ENCODE peak calls at places on chromosomes 4 and X, in seven cellular contexts. D is activated B cell treated with CpG ODN at 0.5 μM for 24 hours, S is fibroblast of mammary gland, B is AG10803, X is coronary artery, R is stomach, G is NB4. E is an unnamed sample.

GRCh38 chrX:1601768-1602085 is 10.3 kb downstream of the AKAP17A start:
- DNase-seq in G (no peak), X (no peak), S (no peak), D (no peak), R (no peak), B (no peak), E (no peak)

GRCh38 chr4:162586266-162586665 is 422.5 kb upstream of the FSTL5 start:
- DNase-seq in R (no peak), X (no peak), B (no peak), S (no peak), G (no peak), D (no peak), E (no peak)

GRCh38 chr4:149765630-149766029 is 50.0 kb downstream of the IQCM start:
- DNase-seq in X (no peak), G (peak), R (no peak), D (no peak), B (peak), S (peak), E (no peak)

GRCh38 chr4:14800977-14801376 is 201.3 kb upstream of the CPEB2 start:
- DNase-seq in G (no peak), R (no peak), B (no peak), S (no peak), D (no peak), X (no peak), E (no peak)

GRCh38 chr4:156377036-156377700 is 423.5 kb upstream of the CTSO start:
- DNase-seq in B (peak), G (no peak), S (peak), X (no peak), D (no peak), R (no peak), E (no peak)

GRCh38 chrX:108020631-108021030 is 24.2 kb upstream of the VSIG1 start:
- DNase-seq in D (no peak), R (no peak), S (peak), X (no peak), B (peak), G (peak), E (no peak)

GRCh38 chr4:80237992-80238391 is 28.5 kb upstream of the FGF5 start:
- DNase-seq in R (no peak), G (no peak), D (no peak), X (no peak), S (peak), B (peak), E (no peak)

GRCh38 chrX:23557070-23557469 is 110.2 kb upstream of the PRDX4 start:
- DNase-seq in R (no peak), S (no peak), G (peak), D (no peak), X (no peak), B (no peak), E (no peak)

GRCh38 chr4:83043801-83044407 is 8.9 kb downstream of the COPS4 start:
- DNase-seq in R (no peak), D (no peak), B (peak), X (no peak), G (no peak), S (peak), E (no peak)

GRCh38 chrX:150406559-150406958 is 43.4 kb downstream of the MAMLD1 start:
- DNase-seq in X (no peak), G (no peak), B (no peak), S (no peak), D (no peak), R (no peak), E (no peak)

GRCh38 chr4:121072080-121072835 is at the start of gene NDNF:
- DNase-seq in D (no peak), X (no peak), B (peak), R (no peak), G (no peak), S (peak), E (no peak)

GRCh38 chr4:55008166-55009056 is 117.0 kb downstream of the KDR start:
- DNase-seq in R (no peak), D (no peak), B (no peak), G (peak), S (peak), X (no peak), E (no peak)

GRCh38 chrX:103722505-103722904 is 11.8 kb downstream of the TMEM31 start:
- DNase-seq in R (no peak), B (peak), X (no peak), G (no peak), D (no peak), S (peak), E (no peak)

GRCh38 chrX:16125520-16126149 is 2.3 kb downstream of the GRPR start:
- DNase-seq in X (no peak), S (no peak), B (no peak), R (no peak), G (no peak), D (no peak), E (no peak)

GRCh38 chr4:128830906-128831525 is 21.5 kb downstream of the JADE1 start:
- DNase-seq in D (no peak), X (no peak), S (no peak), G (no peak), R (no peak), B (peak), E (no peak)

GRCh38 chr4:139764686-139765085 is 99.1 kb downstream of the MGST2 start:
- DNase-seq in G (no peak), R (no peak), B (no peak), S (no peak), X (no peak), D (no peak), E (no peak)

GRCh38 chr4:41215155-41215554 is 813 bp upstream of the APBB2 start:
- DNase-seq in G (peak), D (no peak), S (no peak), X (no peak), R (no peak), B (no peak), E (no peak)

GRCh38 chr4:12689457-12689856 is 794.7 kb downstream of the RAB28 start:
- DNase-seq in R (no peak), B (no peak), S (peak), G (no peak), D (no peak), X (no peak), E (no peak)

GRCh38 chrX:45818913-45819312 is 618.2 kb upstream of the DIPK2B start:
- DNase-seq in B (no peak), X (no peak), S (no peak), D (no peak), R (no peak), G (no peak), E (no peak)

DNA sequence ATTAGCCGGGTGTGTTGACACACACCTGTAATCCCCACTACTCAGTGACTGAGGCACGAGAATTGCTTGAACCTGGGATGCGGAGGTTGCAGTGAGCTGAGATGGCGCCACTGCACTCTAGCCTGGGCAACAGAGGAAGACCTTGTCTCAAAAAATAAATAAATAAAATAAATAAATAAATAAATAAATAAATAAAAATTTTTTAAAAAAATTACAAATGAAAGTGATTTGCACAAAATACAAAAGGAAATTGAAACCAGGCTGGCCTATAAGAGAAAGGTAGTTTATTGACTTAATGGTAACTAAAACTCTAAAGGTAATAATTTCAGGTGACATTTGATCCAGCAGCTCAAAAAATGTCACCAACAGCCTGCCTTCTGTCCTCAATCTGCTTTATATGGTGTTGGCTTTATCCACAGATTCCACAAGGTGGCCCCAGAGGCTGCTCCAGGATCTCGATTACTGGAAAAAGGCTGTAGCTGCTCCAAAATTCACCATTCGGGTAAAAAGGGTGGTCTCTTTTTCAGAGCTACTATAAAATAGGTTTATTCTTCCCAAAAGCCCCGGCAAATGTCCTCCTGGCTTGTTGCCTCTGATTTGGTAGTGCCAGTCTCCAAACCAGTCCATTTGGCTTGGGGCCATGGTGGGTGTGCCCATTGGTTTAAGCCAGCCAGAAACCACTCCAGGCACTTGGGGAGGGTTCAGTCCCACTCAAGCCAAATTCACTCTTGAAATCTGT is 61.4 kb upstream of the TRIM2 start:
- DNase-seq in X (peak), B (peak), G (peak), S (peak), R (peak), D (no peak), E (peak)
- TF ChIP-seq CTCF in X (peak), B (peak), G (peak), S (peak), R (peak), D (no peak), E (peak)

GRCh38 chr4:112910109-112910736 is 139.2 kb upstream of the ANK2 start:
- DNase-seq in S (peak), B (peak), X (no peak), D (no peak), R (no peak), G (no peak), E (no peak)
- TF ChIP-seq CTCF in S (peak), B (peak), X (no peak), D (no peak), R (no peak), G (no peak), E (no peak)

DNA sequence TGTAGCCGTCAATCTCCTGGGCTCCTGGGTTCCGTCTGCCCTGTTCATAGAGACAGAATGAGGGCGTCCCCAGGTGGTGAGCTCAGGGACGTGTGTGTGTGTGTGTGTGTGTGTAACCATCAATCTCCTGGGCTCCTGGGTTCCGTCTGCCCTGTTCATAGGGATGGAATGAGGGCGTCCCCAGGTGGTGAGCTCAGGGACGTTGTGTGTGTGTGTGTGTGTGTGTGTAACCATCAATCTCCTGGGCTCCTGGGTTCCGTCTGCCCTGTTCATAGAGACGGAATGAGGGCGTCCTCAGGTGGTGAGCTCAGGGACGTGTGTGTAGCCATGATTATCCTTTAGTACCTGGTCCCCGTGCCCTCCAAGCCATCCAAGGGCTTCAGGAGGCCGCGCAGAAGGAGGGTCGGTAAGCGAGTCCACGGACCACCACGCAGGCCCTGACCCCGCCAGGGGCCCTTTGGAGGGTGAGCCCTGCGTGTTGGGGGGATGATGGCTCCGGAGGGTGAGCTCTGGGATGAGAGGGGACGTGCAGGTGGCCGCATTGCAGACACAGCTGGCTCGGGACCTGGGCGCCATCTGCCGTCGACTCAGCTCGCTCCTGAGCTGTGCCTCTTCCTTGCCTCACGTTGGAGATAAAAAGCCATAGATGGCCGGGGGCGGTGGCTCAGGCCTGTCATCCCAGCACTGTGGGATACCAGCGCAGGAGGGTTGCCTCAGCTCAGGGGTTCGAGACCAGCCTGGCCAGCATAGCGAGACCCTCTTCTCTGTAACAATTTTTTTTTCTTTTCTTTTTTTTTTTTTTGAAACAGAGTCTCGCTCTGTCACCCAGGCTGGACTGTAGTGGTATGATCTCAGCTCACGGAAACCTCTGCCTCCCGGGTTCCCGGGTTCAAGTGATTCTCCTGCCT is 5.4 kb upstream of the GTPBP6 start:
- DNase-seq in D (no peak), G (peak), R (peak), S (peak), B (peak), X (no peak), E (peak)
- TF ChIP-seq CTCF in D (no peak), G (no peak), R (no peak), S (peak), B (peak), X (no peak), E (peak)

GRCh38 chr4:75457365-75457764 is 56.8 kb downstream of the RCHY1 start:
- DNase-seq in X (no peak), B (no peak), S (no peak), R (no peak), G (no peak), D (no peak), E (no peak)
- TF ChIP-seq CTCF in X (no peak), B (no peak), S (no peak), R (no peak), G (no peak), D (no peak), E (no peak)

DNA sequence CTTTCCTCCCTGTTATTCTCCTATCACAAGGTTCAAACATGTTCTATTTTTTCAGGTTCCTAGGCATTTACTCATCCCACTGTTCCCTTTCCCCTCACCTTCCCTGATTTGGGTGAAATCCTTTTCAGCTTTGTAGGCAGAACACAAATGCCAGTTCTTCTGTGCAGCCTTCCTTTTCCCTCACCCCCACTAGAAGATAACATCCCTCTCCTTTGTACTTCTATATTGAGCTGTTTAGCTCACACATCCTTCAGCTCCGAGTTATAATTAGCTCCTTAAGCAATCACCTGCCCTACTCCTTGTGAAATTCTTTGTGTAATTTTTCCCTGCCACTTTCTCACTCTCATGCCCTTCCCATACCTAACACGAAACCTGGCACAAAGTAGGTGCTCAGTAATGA is 240.9 kb downstream of the AR start:
- DNase-seq in D (no peak), R (no peak), G (no peak), S (no peak), B (no peak), X (no peak), E (no peak)
- TF ChIP-seq CTCF in D (no peak), R (no peak), G (no peak), S (no peak), B (no peak), X (no peak), E (no peak)

E was measured in CD14-positive monocyte.